ENCODE peak calls at places on chromosomes 13 and 19, in eight cellular contexts. Z, I, B, G, R, A, T and O are unnamed samples.

GRCh38 chr13:51801631-51802099 is 2.3 kb downstream of the DHRS12 start:
- DNase-seq in T (no peak), A (peak), Z (no peak), I (no peak), B (no peak), G (no peak), R (no peak), O (peak)

GRCh38 chr19:31232871-31233270 is 116.4 kb downstream of the TSHZ3 start:
- DNase-seq in G (no peak), R (no peak), T (no peak), Z (peak), B (no peak), I (no peak), A (no peak), O (no peak)

GRCh38 chr13:99648266-99648665 is 147.0 kb downstream of the TM9SF2 start:
- DNase-seq in A (no peak), T (no peak), Z (no peak), I (no peak), B (no peak), R (no peak), G (no peak), O (no peak)

GRCh38 chr19:45641274-45642105 is 2.3 kb upstream of the EML2 start:
- DNase-seq in Z (no peak), A (peak), G (peak), I (peak), T (peak), R (peak), B (peak), O (peak)

GRCh38 chr19:7471696-7472620 is 16.9 kb downstream of the PEX11G start:
- DNase-seq in I (no peak), Z (no peak), G (no peak), R (no peak), B (no peak), A (no peak), T (no peak), O (no peak)

GRCh38 chr19:39752795-39753194 is 15.0 kb upstream of the CLC start:
- DNase-seq in A (no peak), T (no peak), I (no peak), R (no peak), B (no peak), G (no peak), Z (no peak), O (no peak)

GRCh38 chr19:36837525-36837901 is 674 bp downstream of the ZNF790 start:
- DNase-seq in G (no peak), Z (no peak), T (no peak), R (no peak), B (no peak), A (no peak), I (no peak), O (no peak)

GRCh38 chr19:16542045-16542893 is at the start of gene CHERP:
- DNase-seq in T (peak), G (peak), I (peak), B (peak), Z (peak), A (peak), R (peak), O (peak)

GRCh38 chr19:40461669-40462221 is 3.8 kb downstream of the BLVRB start:
- DNase-seq in B (no peak), G (no peak), I (peak), T (no peak), R (no peak), Z (no peak), A (no peak), O (peak)

GRCh38 chr13:45807520-45808099 is 43.9 kb downstream of the SIAH3 start:
- DNase-seq in Z (peak), R (no peak), I (no peak), A (no peak), T (no peak), B (peak), G (no peak), O (peak)

GRCh38 chr19:6260376-6260775 is 19.4 kb downstream of the MLLT1 start:
- DNase-seq in B (no peak), G (no peak), R (no peak), T (no peak), Z (no peak), A (no peak), I (no peak), O (no peak)

GRCh38 chr13:113410472-113411201 is 42.7 kb downstream of the ADPRHL1 start:
- DNase-seq in I (no peak), Z (peak), A (no peak), B (no peak), G (no peak), R (no peak), T (no peak), O (no peak)

GRCh38 chr13:98877936-98878335 is 99.9 kb downstream of the DOCK9 start:
- DNase-seq in I (no peak), A (no peak), Z (no peak), G (no peak), R (no peak), B (no peak), T (no peak), O (no peak)

GRCh38 chr13:108643646-108644353 is 14.4 kb downstream of the MYO16 start:
- DNase-seq in B (no peak), T (no peak), Z (no peak), A (no peak), I (no peak), G (no peak), R (no peak), O (no peak)

GRCh38 chr13:51579676-51580075 is 4.6 kb upstream of the WDFY2 start:
- DNase-seq in G (no peak), T (no peak), A (no peak), R (no peak), B (no peak), I (no peak), Z (no peak), O (no peak)

GRCh38 chr19:35388277-35389054 is 17.6 kb downstream of the GPR42 start:
- DNase-seq in R (no peak), B (no peak), I (no peak), A (no peak), Z (no peak), T (no peak), G (no peak), O (no peak)

GRCh38 chr19:3345850-3346460 is 20.4 kb upstream of the NFIC start:
- DNase-seq in A (no peak), T (no peak), B (no peak), I (no peak), R (no peak), G (no peak), Z (no peak), O (no peak)

GRCh38 chr19:45547965-45548609 is 36.5 kb downstream of the OPA3 start:
- DNase-seq in B (no peak), A (no peak), I (no peak), R (no peak), G (no peak), T (no peak), Z (no peak), O (no peak)

GRCh38 chr19:44585371-44586141 is 27.8 kb upstream of the IGSF23 start:
- DNase-seq in Z (no peak), B (no peak), T (no peak), R (no peak), I (no peak), G (no peak), A (no peak), O (no peak)

GRCh38 chr13:33119886-33120543 is 103.8 kb downstream of the KL start:
- DNase-seq in Z (peak), G (no peak), I (no peak), R (no peak), T (no peak), B (no peak), A (no peak), O (no peak)